ENCODE peak calls at places on chromosomes 1 and 21, in eight cellular contexts. M is CD4-positive, CD25-positive, alpha-beta regulatory T cell; U is heart right ventricle; H is K562; Y is heart left ventricle; O is body of pancreas; D is lower lobe of right lung; F is pancreas. C is an unnamed sample.
A peak's percentile ranks its signal among the peaks of the same experiment; 100 is the strongest.

GRCh38 chr1:236259043-236259442 is 22.7 kb downstream of the ERO1B start:
- ATAC-seq in M (no peak), U (no peak), H (no peak), Y (no peak), O (no peak), D (no peak), F (no peak), C (no peak)

GRCh38 chr1:167708940-167709389 is 12.8 kb upstream of the MPZL1 start:
- ATAC-seq in M (peak; percentile 31), U (no peak), H (no peak), Y (no peak), O (no peak), D (no peak), F (no peak), C (no peak)

GRCh38 chr1:67791686-67792475 is 41.4 kb downstream of the GNG12 start:
- ATAC-seq in M (no peak), U (peak; percentile 52), H (no peak), Y (peak; percentile 76), O (no peak), D (peak; percentile 78), F (peak; percentile 21), C (peak; percentile 89)

GRCh38 chr1:244336232-244336899 is 115.3 kb downstream of the ADSS2 start:
- ATAC-seq in M (no peak), U (no peak), H (no peak), Y (no peak), O (no peak), D (peak; percentile 76), F (no peak), C (no peak)

GRCh38 chr1:168235548-168235885 is 9.7 kb downstream of the SFT2D2 start:
- ATAC-seq in M (no peak), U (peak; percentile 9), H (peak; percentile 39), Y (peak; percentile 20), O (peak; percentile 24), D (no peak), F (no peak), C (peak; percentile 60)

GRCh38 chr1:185969524-185969991 is 235.4 kb downstream of the HMCN1 start:
- ATAC-seq in M (no peak), U (peak; percentile 61), H (no peak), Y (peak; percentile 44), O (no peak), D (no peak), F (no peak), C (peak; percentile 63)

GRCh38 chr1:171127481-171127880 is 36.8 kb downstream of the FMO3 start:
- ATAC-seq in M (no peak), U (no peak), H (no peak), Y (no peak), O (no peak), D (peak; percentile 84), F (no peak), C (peak; percentile 39)

GRCh38 chr1:61184035-61184713 is 101.8 kb downstream of the NFIA start:
- ATAC-seq in M (no peak), U (peak; percentile 96), H (peak; percentile 84), Y (peak; percentile 92), O (peak; percentile 96), D (peak; percentile 99), F (peak; percentile 90), C (peak; percentile 87)

GRCh38 chr1:155473422-155473821 is 89.2 kb downstream of the ASH1L start:
- ATAC-seq in M (no peak), U (no peak), H (no peak), Y (no peak), O (no peak), D (peak; percentile 43), F (no peak), C (no peak)

GRCh38 chr21:36966066-36966845 is at the start of gene HLCS:
- ATAC-seq in M (peak; percentile 93), U (peak; percentile 72), H (peak; percentile 81), Y (peak; percentile 88), O (peak; percentile 92), D (peak; percentile 94), F (peak; percentile 80), C (peak; percentile 94)

GRCh38 chr1:115496904-115497527 is 144.8 kb upstream of the VANGL1 start:
- ATAC-seq in M (no peak), U (no peak), H (no peak), Y (no peak), O (no peak), D (no peak), F (no peak), C (no peak)

GRCh38 chr1:223233410-223234163 is 90.5 kb upstream of the TLR5 start:
- ATAC-seq in M (peak; percentile 32), U (peak; percentile 87), H (peak; percentile 88), Y (peak; percentile 88), O (peak; percentile 50), D (peak; percentile 66), F (peak; percentile 84), C (peak; percentile 72)

GRCh38 chr1:180610556-180611015 is 21.2 kb upstream of the XPR1 start:
- ATAC-seq in M (no peak), U (no peak), H (peak; percentile 79), Y (no peak), O (no peak), D (no peak), F (no peak), C (no peak)

GRCh38 chr1:97044159-97044760 is 322.7 kb downstream of the PTBP2 start:
- ATAC-seq in M (no peak), U (no peak), H (no peak), Y (no peak), O (no peak), D (no peak), F (no peak), C (no peak)

GRCh38 chr1:230306158-230306557 is 120.0 kb downstream of the PGBD5 start:
- ATAC-seq in M (no peak), U (no peak), H (peak; percentile 25), Y (no peak), O (no peak), D (no peak), F (no peak), C (no peak)

GRCh38 chr1:41382531-41383090 is 21.4 kb downstream of the FOXO6 start:
- ATAC-seq in M (no peak), U (peak; percentile 30), H (no peak), Y (peak; percentile 58), O (peak; percentile 60), D (peak; percentile 87), F (peak; percentile 69), C (peak; percentile 76)

GRCh38 chr21:39040494-39041110 is 142.6 kb downstream of the PSMG1 start:
- ATAC-seq in M (no peak), U (peak; percentile 91), H (no peak), Y (peak; percentile 70), O (no peak), D (no peak), F (no peak), C (no peak)

GRCh38 chr1:26078286-26079177 is 11.1 kb upstream of the TRIM63 start:
- ATAC-seq in M (no peak), U (no peak), H (peak; percentile 20), Y (no peak), O (no peak), D (no peak), F (peak; percentile 31), C (no peak)

GRCh38 chr21:9008636-9009035 is 1512.7 kb upstream of the TPTE start:
- ATAC-seq in M (no peak), U (no peak), H (peak; percentile 37), Y (peak; percentile 52), O (no peak), D (no peak), F (no peak), C (no peak)
- H3K9me3 ChIP-seq in M (peaks cover 31% of the 10 kb centered on the region), U (no peaks in the 10 kb centered on the region), H (no peaks in the 10 kb centered on the region), Y (no peaks in the 10 kb centered on the region), O (no peaks in the 10 kb centered on the region), D (no peaks in the 10 kb centered on the region), F (no peaks in the 10 kb centered on the region), C (no peaks in the 10 kb centered on the region)

GRCh38 chr1:2113620-2114135 is 63.5 kb downstream of the PRKCZ start:
- ATAC-seq in M (no peak), U (no peak), H (no peak), Y (no peak), O (no peak), D (no peak), F (no peak), C (no peak)

GRCh38 chr1:2112280-2112701 is 62.1 kb downstream of the PRKCZ start:
- ATAC-seq in M (no peak), U (no peak), H (no peak), Y (no peak), O (no peak), D (no peak), F (peak; percentile 30), C (no peak)

GRCh38 chr1:2111674-2112035 is 61.4 kb downstream of the PRKCZ start:
- ATAC-seq in M (no peak), U (no peak), H (no peak), Y (no peak), O (no peak), D (no peak), F (no peak), C (no peak)

GRCh38 chr1:2115922-2116341 is 65.7 kb downstream of the PRKCZ start:
- ATAC-seq in M (no peak), U (no peak), H (no peak), Y (no peak), O (no peak), D (no peak), F (no peak), C (no peak)

GRCh38 chr1:2115008-2115921 is 65.1 kb downstream of the PRKCZ start:
- ATAC-seq in M (no peak), U (no peak), H (no peak), Y (no peak), O (no peak), D (peak; percentile 9), F (no peak), C (no peak)
- H3K27ac ChIP-seq in M (no peak overlapping the region), U (no peak overlapping the region), H (no peak overlapping the region), Y (no peak overlapping the region), O (no peak overlapping the region), D (no peak overlapping the region), F (no peak overlapping the region), C (no peak overlapping the region)

GRCh38 chr1:43129334-43129733 is 42.8 kb downstream of the EBNA1BP2 start:
- ATAC-seq in M (no peak), U (no peak), H (no peak), Y (no peak), O (no peak), D (no peak), F (no peak), C (no peak)
- H3K9me3 ChIP-seq in M (no peaks in the 10 kb centered on the region), U (no peaks in the 10 kb centered on the region), H (no peaks in the 10 kb centered on the region), Y (no peaks in the 10 kb centered on the region), O (no peaks in the 10 kb centered on the region), D (no peaks in the 10 kb centered on the region), F (no peaks in the 10 kb centered on the region), C (no peaks in the 10 kb centered on the region)

GRCh38 chr1:214573386-214574358 is 22.3 kb upstream of the PTPN14 start:
- ATAC-seq in M (no peak), U (no peak), H (no peak), Y (no peak), O (no peak), D (peak; percentile 69), F (no peak), C (no peak)
- H3K27ac ChIP-seq in M (no peak overlapping the region), U (no peak overlapping the region), H (no peak overlapping the region), Y (no peak overlapping the region), O (no peak overlapping the region), D (no peak overlapping the region), F (no peak overlapping the region), C (no peak overlapping the region)

DNA sequence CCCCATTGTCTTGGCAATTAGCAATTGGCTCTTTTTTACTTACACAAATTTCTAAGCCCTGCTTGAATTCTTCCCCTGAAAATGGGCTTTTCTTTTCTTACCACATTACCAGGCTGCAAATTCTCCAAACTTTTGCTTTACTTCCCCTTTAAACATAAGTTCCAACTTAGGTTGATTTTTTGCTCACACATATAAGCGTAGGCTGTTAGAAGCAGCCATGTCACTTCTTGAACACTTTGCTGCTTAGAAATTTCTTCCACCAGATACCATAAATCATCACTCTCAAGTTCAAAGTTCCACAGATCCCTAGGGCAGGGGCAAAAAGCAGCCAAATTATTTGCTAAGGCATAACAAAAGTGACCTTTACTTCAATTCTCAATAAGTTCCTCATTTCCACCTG is 35.4 kb upstream of the KCNH1 start:
- ATAC-seq in M (no peak), U (no peak), H (no peak), Y (no peak), O (no peak), D (no peak), F (no peak), C (no peak)
- H3K9me3 ChIP-seq in M (peaks cover 15% of the 10 kb centered on the region), U (peaks cover 12% of the 10 kb centered on the region), H (no peaks in the 10 kb centered on the region), Y (no peaks in the 10 kb centered on the region), O (peaks cover 13% of the 10 kb centered on the region), D (peaks cover 25% of the 10 kb centered on the region), F (no peaks in the 10 kb centered on the region), C (no peaks in the 10 kb centered on the region)

C was measured in gastroesophageal sphincter.